ENCODE peak calls at places on chromosomes 5 and 9, in five cellular contexts. A, Q, K, G and M are unnamed samples.

GRCh38 chr5:108642170-108642906 is 105.4 kb upstream of the FER start:
- DNase-seq in A (peak), Q (peak), K (peak), G (peak), M (peak)

GRCh38 chr5:170638454-170639220 is 134.8 kb downstream of the KCNIP1 start:
- DNase-seq in A (peak), Q (peak), K (peak), G (peak), M (peak)

GRCh38 chr5:147415663-147416062 is 94.2 kb downstream of the DPYSL3 start:
- DNase-seq in A (no peak), Q (no peak), K (no peak), G (no peak), M (no peak)

GRCh38 chr9:99445377-99445891 is 223.4 kb downstream of the SEC61B start:
- DNase-seq in A (no peak), Q (peak), K (peak), G (no peak), M (no peak)

GRCh38 chr5:115856936-115857524 is 15.3 kb downstream of the AP3S1 start:
- DNase-seq in A (no peak), Q (peak), K (no peak), G (no peak), M (no peak)

GRCh38 chr9:98811051-98811650 is 3.7 kb downstream of the GALNT12 start:
- DNase-seq in A (no peak), Q (peak), K (no peak), G (no peak), M (no peak)

GRCh38 chr5:556909-557441 is 32.7 kb upstream of the SLC9A3 start:
- DNase-seq in A (no peak), Q (no peak), K (peak), G (no peak), M (peak)

GRCh38 chr5:42057254-42057690 is 132.2 kb downstream of the FBXO4 start:
- DNase-seq in A (peak), Q (no peak), K (no peak), G (peak), M (peak)